ENCODE peak calls at places on chromosomes 13 and 19, in four cellular contexts. C, E, G and D are unnamed samples.
A peak's percentile ranks its signal among the peaks of the same experiment; 100 is the strongest.

GRCh38 chr13:50366488-50367174 is 351.4 kb downstream of the KCNRG start:
- DNase-seq in C (no peak), G (no peak), E (no peak), D (no peak)

GRCh38 chr13:31951215-31951678 is 80.3 kb upstream of the FRY start:
- DNase-seq in C (no peak), G (peak; percentile 51), E (peak; percentile 59), D (no peak)

GRCh38 chr19:55216461-55217198 is 7.3 kb upstream of the PTPRH start:
- DNase-seq in G (peak; percentile 80), E (peak; percentile 85), C (no peak), D (peak; percentile 45)

GRCh38 chr13:29676941-29677452 is 81.5 kb upstream of the SLC7A1 start:
- DNase-seq in E (no peak), C (no peak), G (peak; percentile 18), D (no peak)

GRCh38 chr19:30228113-30228725 is 144.0 kb upstream of the ZNF536 start:
- DNase-seq in C (no peak), E (no peak), G (no peak), D (no peak)

GRCh38 chr19:1169921-1170885 is 3.9 kb downstream of the SBNO2 start:
- DNase-seq in E (no peak), C (no peak), G (no peak), D (no peak)

GRCh38 chr19:38686530-38686888 is 39.1 kb downstream of the ACTN4 start:
- DNase-seq in C (peak; percentile 70), G (no peak), E (no peak), D (no peak)

GRCh38 chr13:46182491-46182877 is 507 bp upstream of the LCP1 start:
- DNase-seq in E (no peak), C (no peak), G (no peak), D (no peak)

GRCh38 chr13:21048901-21049655 is 12.3 kb downstream of the LATS2 start:
- DNase-seq in E (no peak), C (no peak), G (no peak), D (no peak)
- H3K27ac ChIP-seq in E (peak overlapping the region; percentile 18), C (no peak overlapping the region), G (no peak overlapping the region), D (no peak overlapping the region)

DNA sequence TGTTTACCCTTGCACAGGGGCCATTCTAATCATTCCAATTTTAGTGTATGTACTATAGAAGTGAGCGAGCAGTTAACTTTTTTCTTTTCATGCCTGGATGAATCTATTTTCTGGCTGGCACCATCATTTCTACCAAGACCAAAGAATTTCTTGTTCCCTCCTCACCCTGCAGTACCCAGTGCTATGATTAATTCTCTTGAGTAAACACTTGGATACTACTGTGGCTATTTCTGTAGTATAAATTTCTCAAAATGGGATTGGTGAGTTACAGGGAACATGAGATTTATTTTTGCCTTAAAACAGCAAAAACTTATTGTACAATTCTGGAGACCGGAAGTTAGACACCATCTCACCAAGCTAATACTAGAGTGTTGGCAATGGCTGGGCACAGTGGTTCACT is 7.6 kb downstream of the ZNF446 start:
- DNase-seq in G (no peak), E (no peak), C (no peak), D (no peak)
- H3K27ac ChIP-seq in G (no peak overlapping the region), E (no peak overlapping the region), C (no peak overlapping the region), D (no peak overlapping the region)

GRCh38 chr13:105972306-105972721 is 563.1 kb downstream of the EFNB2 start:
- DNase-seq in C (no peak), E (no peak), G (no peak), D (no peak)
- H3K27ac ChIP-seq in C (no peak overlapping the region), E (no peak overlapping the region), G (no peak overlapping the region), D (no peak overlapping the region)

GRCh38 chr13:42600943-42601342 is 27.0 kb downstream of the TNFSF11 start:
- DNase-seq in C (no peak), E (no peak), G (no peak), D (no peak)

GRCh38 chr13:42597505-42597904 is 23.6 kb downstream of the TNFSF11 start:
- DNase-seq in C (no peak), E (no peak), G (no peak), D (no peak)

DNA sequence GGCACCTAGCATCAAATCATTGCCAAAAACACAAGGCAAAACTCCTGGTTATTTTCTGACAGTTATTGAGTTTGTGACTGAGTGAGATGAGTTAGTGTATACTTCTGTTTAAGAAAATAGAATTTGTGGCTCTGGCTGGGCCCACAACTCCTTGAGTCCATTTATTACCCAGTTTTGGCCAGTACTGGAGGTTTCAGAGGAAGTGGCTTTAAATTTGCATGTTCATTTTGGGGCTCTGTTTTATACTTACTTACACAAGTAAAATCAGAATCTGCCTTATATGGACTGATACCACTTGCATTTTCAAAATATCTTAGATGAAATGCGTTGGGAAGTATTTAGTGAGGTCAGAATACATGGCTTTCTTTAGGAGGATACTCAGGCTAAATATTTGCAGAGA is 29.0 kb downstream of the TNFSF11 start:
- DNase-seq in E (no peak), C (no peak), G (no peak), D (no peak)
- H3K27ac ChIP-seq in E (no peak overlapping the region), C (no peak overlapping the region), G (no peak overlapping the region), D (no peak overlapping the region)

GRCh38 chr19:11534538-11534937 is 4.1 kb upstream of the CNN1 start:
- DNase-seq in G (no peak), C (no peak), E (no peak), D (no peak)
- H3K27ac ChIP-seq in G (no peak overlapping the region), C (no peak overlapping the region), E (no peak overlapping the region), D (no peak overlapping the region)

GRCh38 chr19:48190288-48191284 is 20.1 kb downstream of the ZSWIM9 start:
- DNase-seq in E (no peak), G (peak; percentile 44), C (peak; percentile 11), D (peak; percentile 18)
- H3K27ac ChIP-seq in E (no peak overlapping the region), G (no peak overlapping the region), C (no peak overlapping the region), D (no peak overlapping the region)

DNA sequence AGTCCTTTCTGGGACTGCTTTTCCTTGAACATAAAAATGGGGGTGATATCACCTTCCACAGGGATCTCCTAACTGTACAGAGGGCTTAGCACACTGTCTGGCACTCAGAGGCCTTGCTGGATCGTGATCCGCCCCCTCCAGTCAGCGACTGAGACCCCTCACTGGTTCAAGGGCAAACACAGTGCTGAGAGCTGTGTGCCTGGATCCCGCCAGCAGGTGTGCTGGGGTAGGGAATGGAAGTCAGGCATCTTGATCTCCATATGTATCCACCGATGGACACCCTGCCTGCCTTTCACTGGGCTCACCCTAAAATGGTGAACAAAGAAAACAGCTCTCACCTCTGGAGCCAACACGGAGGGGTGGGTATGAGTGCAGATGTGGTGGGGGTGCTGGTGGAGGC is 64.3 kb downstream of the IRS2 start:
- DNase-seq in C (no peak), G (no peak), E (no peak), D (no peak)
- H3K27ac ChIP-seq in C (no peak overlapping the region), G (no peak overlapping the region), E (no peak overlapping the region), D (no peak overlapping the region)

DNA sequence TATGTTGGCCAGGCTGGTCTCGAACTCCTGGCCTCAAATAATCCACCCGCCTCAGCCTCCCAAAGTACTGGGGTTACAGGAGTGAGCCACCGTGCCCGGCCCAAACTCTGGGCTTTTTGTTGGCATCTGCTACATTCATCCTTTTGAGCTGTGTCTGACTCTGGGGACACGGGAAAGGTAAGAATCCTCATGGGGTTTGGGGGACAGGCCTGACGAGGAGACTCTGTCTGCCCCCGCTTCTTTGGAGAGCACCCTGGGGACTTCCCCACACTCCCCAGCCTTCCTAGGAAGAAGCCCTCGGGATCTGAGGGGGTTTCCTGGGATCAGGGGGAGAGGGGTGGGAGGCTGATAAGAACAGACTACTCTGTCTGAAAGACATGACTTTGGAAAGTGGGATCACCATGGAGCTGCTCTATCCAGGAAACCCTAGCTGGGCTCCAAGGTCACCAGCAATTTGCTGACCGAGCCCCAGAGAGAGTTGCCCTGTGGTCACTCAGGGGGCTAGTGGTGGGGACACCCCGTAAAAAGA is 8.1 kb upstream of the FCER2 start:
- DNase-seq in C (no peak), E (no peak), G (no peak), D (no peak)
- H3K27ac ChIP-seq in C (no peak overlapping the region), E (no peak overlapping the region), G (no peak overlapping the region), D (no peak overlapping the region)

DNA sequence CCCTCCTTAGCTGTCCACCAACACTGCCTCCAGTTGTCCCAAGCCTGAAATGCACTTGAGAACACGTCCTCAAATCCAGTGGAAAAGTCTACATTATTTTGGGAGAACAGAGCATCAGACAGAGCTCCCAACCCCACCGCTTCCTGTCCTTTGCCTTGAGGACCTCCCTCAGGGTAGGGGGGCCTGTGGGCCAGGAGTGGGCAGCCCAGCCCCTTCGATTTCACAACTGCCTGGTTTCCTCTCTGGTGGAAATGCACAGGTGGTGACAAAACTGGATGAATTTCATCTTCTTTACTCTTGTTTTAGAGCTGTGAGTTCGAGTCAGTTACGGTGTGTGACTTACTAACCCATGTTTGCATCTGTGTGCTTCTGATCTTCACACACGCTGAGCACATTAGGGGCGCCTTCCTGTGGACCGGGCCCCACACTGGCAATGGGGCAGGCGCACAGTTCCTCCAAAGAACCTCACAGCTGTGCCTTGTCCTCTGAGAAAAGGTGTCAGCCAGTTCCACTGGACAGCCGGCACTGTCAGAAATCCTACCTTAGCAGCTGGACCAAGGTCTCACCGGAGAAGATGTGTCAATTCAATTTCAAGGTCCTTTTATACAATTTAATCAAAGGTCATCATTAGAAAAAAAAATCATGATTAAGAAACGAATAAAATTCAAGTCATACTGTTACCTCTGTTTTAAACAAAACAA is 80.2 kb downstream of the IRS2 start:
- DNase-seq in C (no peak), E (no peak), G (no peak), D (no peak)
- H3K27ac ChIP-seq in C (no peak overlapping the region), E (no peak overlapping the region), G (no peak overlapping the region), D (no peak overlapping the region)